ENCODE peak calls at places on chromosomes 2 and 18, in seven cellular contexts. T is activated CD8-positive, alpha-beta memory T cell treated with anti-CD3 and anti-CD28 coated beads for 24 hours; H is glomerular endothelial cell; B is fibroblast of gingiva; V is epithelial cell of esophagus; G is activated CD8-positive, alpha-beta T cell treated with anti-CD3 and anti-CD28 coated beads, Interleukin-2, amount 10 ng/mL, durations not matched to agents 7 days and 5 days; W is cardiac muscle cell. S is an unnamed sample.

GRCh38 chr2:235568431-235568830 is 74.6 kb downstream of the AGAP1 start:
- DNase-seq in T (no peak), H (no peak), B (no peak), V (no peak), G (no peak), W (peak), S (no peak)

GRCh38 chr18:13532406-13533075 is 193.8 kb downstream of the FAM210A start:
- DNase-seq in T (peak), H (no peak), B (no peak), V (no peak), G (no peak), W (no peak), S (no peak)

GRCh38 chr2:19933351-19933981 is 31.7 kb upstream of the TTC32 start:
- DNase-seq in T (no peak), H (peak), B (peak), V (peak), G (no peak), W (peak), S (peak)

GRCh38 chr2:51483720-51484119 is 451.8 kb upstream of the NRXN1 start:
- DNase-seq in T (no peak), H (no peak), B (no peak), V (no peak), G (no peak), W (no peak), S (no peak)

GRCh38 chr2:116749994-116750393 is 1064.5 kb upstream of the DDX18 start:
- DNase-seq in T (no peak), H (no peak), B (no peak), V (no peak), G (no peak), W (no peak), S (no peak)

GRCh38 chr2:70728128-70728527 is 39.9 kb downstream of the ADD2 start:
- DNase-seq in T (no peak), H (no peak), B (no peak), V (peak), G (no peak), W (peak), S (no peak)

GRCh38 chr2:113219092-113219441 is 45.3 kb downstream of the PSD4 start:
- DNase-seq in T (no peak), H (no peak), B (no peak), V (no peak), G (no peak), W (no peak), S (no peak)

GRCh38 chr2:54673501-54673998 is 49.9 kb upstream of the EML6 start:
- DNase-seq in T (peak), H (peak), B (peak), V (peak), G (peak), W (peak), S (peak)

GRCh38 chr2:151028691-151029176 is 232.9 kb downstream of the RBM43 start:
- DNase-seq in T (no peak), H (no peak), B (no peak), V (no peak), G (no peak), W (peak), S (no peak)

GRCh38 chr2:139969301-139969700 is 1189.1 kb upstream of the NXPH2 start:
- DNase-seq in T (no peak), H (no peak), B (no peak), V (no peak), G (no peak), W (no peak), S (no peak)

GRCh38 chr2:233075966-233076339 is 15.8 kb downstream of the INPP5D start:
- DNase-seq in T (peak), H (no peak), B (no peak), V (no peak), G (peak), W (no peak), S (peak)

GRCh38 chr2:112995346-112995920 is 9.8 kb upstream of the IL36A start:
- DNase-seq in T (no peak), H (no peak), B (no peak), V (no peak), G (peak), W (no peak), S (no peak)

GRCh38 chr18:68703326-68703725 is 11.6 kb downstream of the TMX3 start:
- DNase-seq in T (no peak), H (no peak), B (no peak), V (no peak), G (no peak), W (no peak), S (no peak)

GRCh38 chr2:161965994-161966393 is 108.0 kb downstream of the DPP4 start:
- DNase-seq in T (no peak), H (no peak), B (no peak), V (no peak), G (no peak), W (no peak), S (no peak)